ENCODE peak calls at places on chromosomes 7 and 10, in five cellular contexts. One of them, this sample, is unnamed.
A peak's percentile ranks its signal among the peaks of the same experiment; 100 is the strongest.

GRCh38 chr7:36129048-36129534 is 24.0 kb upstream of the EEPD1 start:
- DNase-seq in GM13977: no peak
- DNase-seq in NCI-H1092 treated with DMSO at 0.1 percent for 48 hours: peak; percentile 42
- DNase-seq in GM19239: no peak
- DNase-seq in heart right ventricle: peak; percentile 23
- DNase-seq in this sample: no peak

GRCh38 chr10:130967784-130968183 is 343.7 kb downstream of the TCERG1L start:
- DNase-seq in GM13977: no peak
- DNase-seq in NCI-H1092 treated with DMSO at 0.1 percent for 48 hours: no peak
- DNase-seq in GM19239: no peak
- DNase-seq in heart right ventricle: no peak
- DNase-seq in this sample: no peak

GRCh38 chr7:143126146-143126545 is 5.7 kb upstream of the PIP start:
- DNase-seq in GM13977: no peak
- DNase-seq in NCI-H1092 treated with DMSO at 0.1 percent for 48 hours: no peak
- DNase-seq in GM19239: no peak
- DNase-seq in heart right ventricle: no peak
- DNase-seq in this sample: no peak

GRCh38 chr10:111128331-111129167 is 51.7 kb downstream of the ADRA2A start:
- DNase-seq in GM13977: no peak
- DNase-seq in NCI-H1092 treated with DMSO at 0.1 percent for 48 hours: no peak
- DNase-seq in GM19239: no peak
- DNase-seq in heart right ventricle: no peak
- DNase-seq in this sample: peak; percentile 22

GRCh38 chr10:33798754-33799153 is 464.3 kb upstream of the NRP1 start:
- DNase-seq in GM13977: no peak
- DNase-seq in NCI-H1092 treated with DMSO at 0.1 percent for 48 hours: no peak
- DNase-seq in GM19239: no peak
- DNase-seq in heart right ventricle: no peak
- DNase-seq in this sample: no peak

GRCh38 chr7:158549834-158550700 is 37.6 kb downstream of the PTPRN2 start:
- DNase-seq in GM13977: no peak
- DNase-seq in NCI-H1092 treated with DMSO at 0.1 percent for 48 hours: no peak
- DNase-seq in GM19239: no peak
- DNase-seq in heart right ventricle: no peak
- DNase-seq in this sample: no peak

GRCh38 chr7:30920584-30921539 is 9.2 kb downstream of the AQP1 start:
- DNase-seq in GM13977: no peak
- DNase-seq in NCI-H1092 treated with DMSO at 0.1 percent for 48 hours: no peak
- DNase-seq in GM19239: no peak
- DNase-seq in heart right ventricle: peak; percentile 80
- DNase-seq in this sample: peak; percentile 77

GRCh38 chr7:135733603-135734342 is 5.8 kb upstream of the SLC13A4 start:
- DNase-seq in GM13977: no peak
- DNase-seq in NCI-H1092 treated with DMSO at 0.1 percent for 48 hours: no peak
- DNase-seq in GM19239: no peak
- DNase-seq in heart right ventricle: no peak
- DNase-seq in this sample: no peak

GRCh38 chr7:98805956-98806838 is 63.6 kb downstream of the TMEM130 start:
- DNase-seq in GM13977: no peak
- DNase-seq in NCI-H1092 treated with DMSO at 0.1 percent for 48 hours: no peak
- DNase-seq in GM19239: no peak
- DNase-seq in heart right ventricle: no peak
- DNase-seq in this sample: no peak

GRCh38 chr10:10803273-10803672 is 214.4 kb upstream of the CELF2 start:
- DNase-seq in GM13977: no peak
- DNase-seq in NCI-H1092 treated with DMSO at 0.1 percent for 48 hours: no peak
- DNase-seq in GM19239: no peak
- DNase-seq in heart right ventricle: peak; percentile 67
- DNase-seq in this sample: no peak

GRCh38 chr7:52726986-52727385 is 308.4 kb upstream of the POM121L12 start:
- DNase-seq in GM13977: no peak
- DNase-seq in NCI-H1092 treated with DMSO at 0.1 percent for 48 hours: no peak
- DNase-seq in GM19239: no peak
- DNase-seq in heart right ventricle: no peak
- DNase-seq in this sample: peak; percentile 20

GRCh38 chr7:44959433-44959951 is 19.3 kb downstream of the MYO1G start:
- DNase-seq in GM13977: peak; percentile 53
- DNase-seq in NCI-H1092 treated with DMSO at 0.1 percent for 48 hours: no peak
- DNase-seq in GM19239: no peak
- DNase-seq in heart right ventricle: no peak
- DNase-seq in this sample: no peak

GRCh38 chr10:114518401-114519305 is 114.4 kb upstream of the AFAP1L2 start:
- DNase-seq in GM13977: no peak
- DNase-seq in NCI-H1092 treated with DMSO at 0.1 percent for 48 hours: no peak
- DNase-seq in GM19239: no peak
- DNase-seq in heart right ventricle: no peak
- DNase-seq in this sample: no peak

GRCh38 chr7:106068538-106068961 is 43.6 kb downstream of the SYPL1 start:
- DNase-seq in GM13977: no peak
- DNase-seq in NCI-H1092 treated with DMSO at 0.1 percent for 48 hours: no peak
- DNase-seq in GM19239: no peak
- DNase-seq in heart right ventricle: no peak
- DNase-seq in this sample: no peak

GRCh38 chr7:98078197-98078870 is 28.3 kb upstream of the LMTK2 start:
- DNase-seq in GM13977: no peak
- DNase-seq in NCI-H1092 treated with DMSO at 0.1 percent for 48 hours: no peak
- DNase-seq in GM19239: no peak
- DNase-seq in heart right ventricle: no peak
- DNase-seq in this sample: no peak

GRCh38 chr7:80054356-80054755 is 80.3 kb upstream of the GNAI1 start:
- DNase-seq in GM13977: no peak
- DNase-seq in NCI-H1092 treated with DMSO at 0.1 percent for 48 hours: no peak
- DNase-seq in GM19239: no peak
- DNase-seq in heart right ventricle: no peak
- DNase-seq in this sample: no peak

GRCh38 chr7:134804351-134804750 is 24.9 kb downstream of the CALD1 start:
- DNase-seq in GM13977: no peak
- DNase-seq in NCI-H1092 treated with DMSO at 0.1 percent for 48 hours: no peak
- DNase-seq in GM19239: no peak
- DNase-seq in heart right ventricle: no peak
- DNase-seq in this sample: no peak

GRCh38 chr10:132045324-132045723 is 20.4 kb upstream of the JAKMIP3 start:
- DNase-seq in GM13977: no peak
- DNase-seq in NCI-H1092 treated with DMSO at 0.1 percent for 48 hours: no peak
- DNase-seq in GM19239: no peak
- DNase-seq in heart right ventricle: no peak
- DNase-seq in this sample: no peak

GRCh38 chr7:154613811-154614210 is 389.1 kb downstream of the PAXIP1 start:
- DNase-seq in GM13977: no peak
- DNase-seq in NCI-H1092 treated with DMSO at 0.1 percent for 48 hours: no peak
- DNase-seq in GM19239: no peak
- DNase-seq in heart right ventricle: no peak
- DNase-seq in this sample: no peak

GRCh38 chr10:60433684-60434083 is 44.0 kb upstream of the ANK3 start:
- DNase-seq in GM13977: no peak
- DNase-seq in NCI-H1092 treated with DMSO at 0.1 percent for 48 hours: no peak
- DNase-seq in GM19239: no peak
- DNase-seq in heart right ventricle: no peak
- DNase-seq in this sample: peak; percentile 22

GRCh38 chr7:76291346-76292205 is 10.9 kb upstream of the HSPB1 start:
- DNase-seq in GM13977: peak; percentile 90
- DNase-seq in NCI-H1092 treated with DMSO at 0.1 percent for 48 hours: peak; percentile 76
- DNase-seq in GM19239: peak; percentile 86
- DNase-seq in heart right ventricle: peak; percentile 91
- DNase-seq in this sample: peak; percentile 99

GRCh38 chr10:80283119-80283518 is 6.3 kb downstream of the MAT1A start:
- DNase-seq in GM13977: no peak
- DNase-seq in NCI-H1092 treated with DMSO at 0.1 percent for 48 hours: no peak
- DNase-seq in GM19239: no peak
- DNase-seq in heart right ventricle: no peak
- DNase-seq in this sample: no peak

GRCh38 chr10:122854648-122855047 is 9.0 kb upstream of the CUZD1 start:
- DNase-seq in GM13977: no peak
- DNase-seq in NCI-H1092 treated with DMSO at 0.1 percent for 48 hours: no peak
- DNase-seq in GM19239: no peak
- DNase-seq in heart right ventricle: no peak
- DNase-seq in this sample: peak; percentile 53

GRCh38 chr10:78758176-78758575 is 310.6 kb upstream of the ZMIZ1 start:
- DNase-seq in GM13977: no peak
- DNase-seq in NCI-H1092 treated with DMSO at 0.1 percent for 48 hours: no peak
- DNase-seq in GM19239: no peak
- DNase-seq in heart right ventricle: no peak
- DNase-seq in this sample: no peak

GRCh38 chr7:462173-463103 is 57.2 kb downstream of the PDGFA start:
- DNase-seq in GM13977: no peak
- DNase-seq in NCI-H1092 treated with DMSO at 0.1 percent for 48 hours: no peak
- DNase-seq in GM19239: no peak
- DNase-seq in heart right ventricle: no peak
- DNase-seq in this sample: no peak

GRCh38 chr7:156434706-156435105 is 205.9 kb upstream of the RNF32 start:
- DNase-seq in GM13977: no peak
- DNase-seq in NCI-H1092 treated with DMSO at 0.1 percent for 48 hours: no peak
- DNase-seq in GM19239: no peak
- DNase-seq in heart right ventricle: no peak
- DNase-seq in this sample: no peak

GRCh38 chr10:77334501-77334900 is 303.1 kb downstream of the KCNMA1 start:
- DNase-seq in GM13977: no peak
- DNase-seq in NCI-H1092 treated with DMSO at 0.1 percent for 48 hours: peak; percentile 7
- DNase-seq in GM19239: no peak
- DNase-seq in heart right ventricle: no peak
- DNase-seq in this sample: no peak

GRCh38 chr7:152076940-152077933 is 51.8 kb downstream of the GALNT11 start:
- DNase-seq in GM13977: no peak
- DNase-seq in NCI-H1092 treated with DMSO at 0.1 percent for 48 hours: no peak
- DNase-seq in GM19239: no peak
- DNase-seq in heart right ventricle: no peak
- DNase-seq in this sample: peak; percentile 26

This sample was measured in astrocyte of the hippocampus.